ENCODE peak calls at places on chromosome 7, in six cellular contexts. C is heart left ventricle, V is caudate nucleus, W is K562, D is AG04450, I is vagina. A is an unnamed sample.

GRCh38 chr7:54985405-54986360 is 33.1 kb upstream of the EGFR start:
- DNase-seq in C (no peak), W (no peak), V (no peak), D (peak), I (no peak), A (no peak)

GRCh38 chr7:4288791-4289190 is 393.3 kb upstream of the FOXK1 start:
- DNase-seq in C (no peak), D (no peak), V (no peak), I (no peak), W (no peak), A (no peak)

GRCh38 chr7:117269417-117269816 is 53.4 kb downstream of the WNT2 start:
- DNase-seq in D (peak), I (peak), V (no peak), W (no peak), C (no peak), A (no peak)

GRCh38 chr7:94062372-94062771 is 58.2 kb upstream of the BET1 start:
- DNase-seq in V (no peak), D (no peak), I (no peak), C (no peak), W (no peak), A (no peak)

GRCh38 chr7:106858618-106859532 is 6.2 kb upstream of the PIK3CG start:
- DNase-seq in I (no peak), W (peak), V (no peak), D (no peak), C (peak), A (no peak)

GRCh38 chr7:7746419-7746818 is 28.0 kb upstream of the RPA3 start:
- DNase-seq in W (no peak), D (no peak), V (no peak), C (no peak), I (no peak), A (no peak)

GRCh38 chr7:56083150-56083785 is 9.5 kb downstream of the PHKG1 start:
- DNase-seq in C (peak), V (peak), W (no peak), D (no peak), I (no peak), A (peak)

GRCh38 chr7:22001345-22002004 is 55.8 kb upstream of the CDCA7L start:
- DNase-seq in D (peak), V (no peak), C (no peak), W (peak), I (no peak), A (no peak)

GRCh38 chr7:152312316-152312715 is 123.5 kb downstream of the KMT2C start:
- DNase-seq in W (no peak), C (no peak), D (peak), V (no peak), I (no peak), A (no peak)

GRCh38 chr7:116542618-116543017 is 17.8 kb downstream of the CAV1 start:
- DNase-seq in C (no peak), V (no peak), I (no peak), W (no peak), D (peak), A (no peak)

GRCh38 chr7:16078076-16078952 is 343.0 kb downstream of the CRPPA start:
- DNase-seq in I (no peak), C (no peak), V (no peak), D (peak), W (peak), A (no peak)

GRCh38 chr7:93202594-93203273 is 23.5 kb downstream of the HEPACAM2 start:
- DNase-seq in W (no peak), C (no peak), V (no peak), D (no peak), I (no peak), A (no peak)

DNA sequence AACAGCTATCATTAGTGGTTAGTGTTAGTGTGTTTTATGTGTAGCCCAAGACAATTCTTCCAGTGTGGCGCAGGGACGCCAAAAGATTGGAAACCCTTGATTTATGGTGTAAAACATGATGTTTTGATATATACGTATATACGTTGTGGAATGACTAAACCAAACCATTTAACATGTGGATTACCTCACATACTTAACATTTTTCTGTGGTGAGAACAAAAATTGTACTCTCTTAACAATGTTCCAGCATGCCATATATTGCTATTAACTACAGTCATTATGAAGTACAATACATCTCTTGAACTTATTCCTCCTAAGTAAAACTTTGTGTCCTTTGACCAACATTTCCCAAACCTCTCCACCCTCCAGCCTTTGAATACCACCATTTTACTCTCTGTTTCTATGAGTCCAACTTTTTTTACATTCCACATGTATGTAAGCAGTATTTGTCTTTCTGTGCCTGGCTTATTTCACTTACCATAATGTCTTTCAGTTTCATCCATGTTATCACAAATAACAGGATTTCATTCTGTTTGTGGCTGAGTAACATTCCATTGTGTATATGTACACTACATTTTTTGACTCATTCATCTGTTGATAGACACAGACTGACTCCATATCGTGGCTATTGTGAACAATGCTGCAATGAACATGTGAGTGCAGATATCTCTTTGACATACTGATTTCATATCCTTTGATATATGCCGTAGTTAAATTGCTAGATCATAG is 42.2 kb upstream of the MAGI2 start:
- DNase-seq in C (no peak), V (no peak), W (no peak), I (no peak), D (peak), A (no peak)
- H3K27ac ChIP-seq in C (no peak), V (no peak), W (no peak), I (no peak), D (peak), A (no peak)

GRCh38 chr7:137695942-137696341 is 150.8 kb downstream of the DGKI start:
- DNase-seq in D (no peak), I (no peak), W (no peak), V (no peak), C (no peak), A (no peak)
- H3K27ac ChIP-seq in D (no peak), I (no peak), W (no peak), V (no peak), C (no peak), A (no peak)

DNA sequence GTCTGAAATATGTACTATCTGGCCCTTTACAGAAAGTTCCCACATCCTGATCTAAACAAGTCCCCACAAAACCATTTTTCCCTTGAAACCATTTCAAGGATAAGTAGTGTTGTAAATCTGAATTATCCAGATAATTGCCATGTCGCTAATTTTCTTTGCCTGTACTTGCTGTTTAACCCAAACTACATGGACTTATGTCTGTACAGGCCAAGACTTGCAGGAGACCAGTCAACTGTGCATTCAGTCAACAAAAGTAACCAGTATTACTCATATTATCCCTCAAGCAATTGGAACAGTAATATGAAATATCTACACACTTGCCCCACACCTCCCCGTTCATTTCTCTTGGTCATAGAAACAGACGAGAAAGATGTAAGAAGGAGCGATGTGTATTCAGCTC is 347.8 kb upstream of the NFE2L3 start:
- DNase-seq in W (no peak), I (no peak), C (no peak), D (no peak), V (no peak), A (no peak)
- H3K27ac ChIP-seq in W (no peak), I (no peak), C (no peak), D (no peak), V (no peak), A (no peak)

GRCh38 chr7:149881328-149882263 is 7.8 kb downstream of the ATP6V0E2 start:
- DNase-seq in I (no peak), V (no peak), C (no peak), D (no peak), W (no peak), A (no peak)

GRCh38 chr7:149883452-149883861 is 9.7 kb downstream of the ATP6V0E2 start:
- DNase-seq in D (no peak), V (peak), I (no peak), C (peak), W (peak), A (peak)

GRCh38 chr7:149882264-149883048 is 8.7 kb downstream of the ATP6V0E2 start:
- DNase-seq in W (no peak), D (no peak), V (peak), C (no peak), I (peak), A (peak)

GRCh38 chr7:149884016-149884415 is 10.2 kb downstream of the ATP6V0E2 start:
- DNase-seq in I (no peak), V (no peak), C (no peak), D (no peak), W (no peak), A (no peak)

DNA sequence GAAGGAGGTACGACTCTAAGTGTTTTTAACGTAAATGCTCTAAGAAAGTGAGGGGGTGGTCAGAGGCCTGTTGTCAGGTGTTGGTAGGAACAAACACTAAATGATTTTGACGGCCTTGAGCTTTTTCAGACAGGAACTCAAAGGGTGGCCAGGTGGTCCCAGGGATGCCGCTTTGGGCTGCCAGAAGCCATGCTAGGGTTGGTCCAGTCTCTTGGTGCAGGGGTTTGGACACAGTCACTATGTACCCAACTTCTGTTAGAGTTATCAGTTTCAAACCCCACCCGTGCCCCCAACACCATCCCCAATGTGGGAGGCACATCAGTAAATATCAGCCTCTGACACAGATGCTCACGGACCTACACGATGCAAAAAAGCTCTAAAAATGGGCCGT is 9.3 kb downstream of the ATP6V0E2 start:
- DNase-seq in C (no peak), V (no peak), I (no peak), D (no peak), W (no peak), A (no peak)
- H3K27ac ChIP-seq in C (peak), V (peak), I (no peak), D (no peak), W (no peak), A (peak)

GRCh38 chr7:29987821-29988317 is 1.7 kb downstream of the SCRN1 start:
- DNase-seq in I (no peak), C (no peak), W (no peak), D (peak), V (no peak), A (no peak)
- H3K27ac ChIP-seq in I (peak), C (peak), W (no peak), D (peak), V (peak), A (peak)

GRCh38 chr7:157273208-157274202 is 63.3 kb upstream of the DNAJB6 start:
- DNase-seq in V (peak), I (no peak), D (peak), C (peak), W (peak), A (peak)

GRCh38 chr7:157276731-157277562 is 59.9 kb upstream of the DNAJB6 start:
- DNase-seq in C (no peak), V (peak), D (no peak), W (peak), I (no peak), A (no peak)

GRCh38 chr7:157278167-157278790 is 58.5 kb upstream of the DNAJB6 start:
- DNase-seq in V (no peak), I (no peak), C (no peak), W (peak), D (no peak), A (no peak)

GRCh38 chr7:157274991-157275427 is 61.8 kb upstream of the DNAJB6 start:
- DNase-seq in V (no peak), C (no peak), I (no peak), D (no peak), W (peak), A (no peak)

GRCh38 chr7:157276091-157276561 is 60.7 kb upstream of the DNAJB6 start:
- DNase-seq in D (no peak), W (peak), C (no peak), V (no peak), I (no peak), A (no peak)
- H3K27ac ChIP-seq in D (no peak), W (no peak), C (no peak), V (no peak), I (no peak), A (no peak)

DNA sequence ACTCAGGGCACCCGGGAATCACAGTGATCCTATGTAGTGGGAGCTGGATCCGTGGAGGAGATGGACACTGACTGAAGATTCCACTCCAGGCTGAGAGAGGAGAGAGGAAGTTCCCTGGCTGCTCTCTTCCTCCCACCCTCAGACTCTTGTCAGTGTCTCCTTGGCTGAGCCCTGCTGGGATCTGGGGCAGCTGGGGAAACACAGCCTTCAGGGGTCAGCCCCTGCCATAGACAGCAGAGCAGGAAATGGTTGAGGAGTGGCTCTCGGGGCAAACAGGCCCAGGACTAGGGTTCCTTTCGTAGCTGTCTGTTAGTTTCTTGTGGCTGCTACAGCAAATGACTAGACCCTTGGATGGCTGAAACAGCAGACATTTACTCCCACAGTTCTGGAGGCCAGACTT is 174.4 kb upstream of the BMPER start:
- DNase-seq in C (no peak), I (no peak), V (no peak), W (no peak), D (no peak), A (no peak)
- H3K27ac ChIP-seq in C (no peak), I (no peak), V (no peak), W (no peak), D (no peak), A (no peak)

GRCh38 chr7:122686360-122686878 is 12.5 kb downstream of the RNF133 start:
- DNase-seq in D (no peak), I (no peak), W (no peak), C (no peak), V (no peak), A (no peak)

GRCh38 chr7:122677149-122677548 is 21.8 kb downstream of the RNF133 start:
- DNase-seq in W (no peak), C (no peak), D (no peak), I (no peak), V (no peak), A (no peak)

GRCh38 chr7:122679813-122680212 is 19.1 kb downstream of the RNF133 start:
- DNase-seq in D (no peak), C (no peak), W (no peak), I (no peak), V (no peak), A (no peak)

GRCh38 chr7:122684504-122684903 is 14.4 kb downstream of the RNF133 start:
- DNase-seq in V (no peak), I (no peak), D (no peak), W (no peak), C (no peak), A (no peak)

GRCh38 chr7:122682805-122683204 is 16.1 kb downstream of the RNF133 start:
- DNase-seq in W (no peak), D (no peak), C (no peak), V (no peak), I (no peak), A (no peak)
- H3K27ac ChIP-seq in W (no peak), D (no peak), C (no peak), V (no peak), I (no peak), A (no peak)

GRCh38 chr7:47594406-47594805 is 12.5 kb upstream of the TNS3 start:
- DNase-seq in I (no peak), C (no peak), D (no peak), V (no peak), W (no peak), A (no peak)

GRCh38 chr7:47600199-47601118 is 18.5 kb upstream of the TNS3 start:
- DNase-seq in V (no peak), I (no peak), D (no peak), W (no peak), C (no peak), A (no peak)

GRCh38 chr7:47601119-47601880 is 19.4 kb upstream of the TNS3 start:
- DNase-seq in W (no peak), C (no peak), I (no peak), D (peak), V (no peak), A (no peak)

GRCh38 chr7:47597379-47597778 is 15.5 kb upstream of the TNS3 start:
- DNase-seq in C (no peak), I (no peak), D (no peak), W (no peak), V (no peak), A (no peak)

DNA sequence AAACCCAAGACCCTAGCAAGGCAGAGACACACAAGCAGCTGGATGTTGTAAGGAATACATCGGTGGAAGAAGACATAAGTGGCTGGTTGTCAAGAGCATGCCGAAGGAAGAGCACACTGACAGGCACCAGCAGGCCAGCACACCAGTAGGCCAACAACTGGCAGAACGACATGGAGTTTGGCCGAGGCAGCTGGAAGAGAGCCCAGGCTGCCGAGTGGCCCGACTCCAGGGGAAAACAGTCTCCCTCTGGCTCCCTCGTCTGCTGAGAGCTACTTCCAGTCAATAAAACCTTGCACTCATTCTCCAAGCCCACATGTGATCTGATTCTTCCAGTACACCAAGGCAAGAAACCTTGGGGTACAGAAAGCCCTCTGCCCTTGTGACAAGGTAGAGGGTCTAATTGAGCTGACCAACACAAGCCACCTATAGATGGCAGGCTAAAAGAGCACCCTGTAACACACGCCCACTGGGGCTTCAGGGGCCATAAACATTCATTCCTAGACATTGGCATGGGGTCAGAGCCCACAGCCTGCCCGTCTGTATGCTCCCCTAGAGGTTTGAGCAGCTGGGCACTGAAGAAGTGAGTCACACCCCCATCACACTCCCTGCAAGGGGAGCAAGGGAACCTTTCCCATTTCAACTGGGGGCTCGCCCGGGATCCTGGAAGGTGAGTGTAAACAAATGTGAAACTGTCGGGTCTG is 14.7 kb upstream of the TNS3 start:
- DNase-seq in V (peak), C (no peak), D (no peak), I (no peak), W (no peak), A (peak)
- H3K27ac ChIP-seq in V (no peak), C (no peak), D (no peak), I (no peak), W (no peak), A (no peak)

DNA sequence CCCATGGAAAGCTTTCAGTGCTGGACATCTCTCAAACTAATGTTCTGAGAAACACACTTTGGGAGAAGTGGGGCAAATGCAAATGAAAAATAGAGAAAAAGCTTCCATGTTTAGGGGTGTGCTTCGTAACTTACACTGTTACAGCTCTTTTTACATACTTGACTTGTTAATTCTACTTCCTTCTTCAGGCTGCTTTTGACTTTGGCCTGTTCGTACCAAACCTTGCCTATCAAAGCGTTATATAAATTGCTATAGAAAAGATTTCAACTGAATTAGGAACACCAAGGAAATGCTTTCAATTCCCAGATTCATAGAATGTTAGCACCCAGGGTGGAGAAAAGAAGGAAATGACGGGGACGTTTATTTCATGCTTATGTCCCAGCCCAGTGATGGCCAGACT is 140.8 kb upstream of the PRR15 start:
- DNase-seq in D (no peak), W (no peak), C (no peak), V (no peak), I (no peak), A (no peak)
- H3K27ac ChIP-seq in D (no peak), W (no peak), C (no peak), V (no peak), I (no peak), A (no peak)

A was measured in substantia nigra.